ENCODE peak calls at places on chromosomes 6 and 20, in nine cellular contexts. Z is NB4, H is esophagus squamous epithelium, L is GM13977, U is HT1080, M is iris pigment epithelial cell, T is Daoy, X is retina, A is non-pigmented ciliary epithelial cell. N is an unnamed sample.

GRCh38 chr20:24795444-24795843 is 153.6 kb upstream of the CST7 start:
- DNase-seq in T (peak; percentile 18), H (no peak), X (no peak), M (peak; percentile 28), A (peak; percentile 20), U (peak; percentile 81), L (no peak), Z (no peak), N (no peak)

GRCh38 chr20:45153756-45154155 is 20.9 kb upstream of the PI3 start:
- DNase-seq in A (no peak), Z (peak; percentile 74), L (no peak), T (no peak), M (no peak), X (no peak), H (no peak), U (no peak), N (no peak)

GRCh38 chr6:29602564-29603361 is 17.8 kb downstream of the OR2H2 start:
- DNase-seq in Z (peak; percentile 24), L (no peak), T (no peak), U (peak; percentile 50), A (no peak), X (peak; percentile 52), M (peak; percentile 37), H (no peak), N (no peak)

GRCh38 chr20:50221501-50222323 is 31.1 kb downstream of the CEBPB start:
- DNase-seq in X (no peak), Z (peak; percentile 95), M (peak; percentile 59), A (no peak), U (peak; percentile 32), T (peak; percentile 35), L (no peak), H (no peak), N (no peak)

GRCh38 chr6:10528170-10528981 is 7.2 kb downstream of the GCNT2 start:
- DNase-seq in X (no peak), L (peak; percentile 41), A (no peak), Z (peak; percentile 79), H (no peak), T (peak; percentile 69), M (peak; percentile 89), U (peak; percentile 76), N (peak; percentile 34)

GRCh38 chr6:135423649-135424128 is 73.9 kb downstream of the AHI1 start:
- DNase-seq in M (peak; percentile 61), T (peak; percentile 8), H (no peak), U (no peak), L (peak; percentile 34), X (peak; percentile 11), A (no peak), Z (peak; percentile 85), N (no peak)

GRCh38 chr6:95357380-95358025 is 219.8 kb upstream of the MANEA start:
- DNase-seq in M (no peak), T (no peak), A (no peak), Z (no peak), U (no peak), L (no peak), H (no peak), X (no peak), N (no peak)

GRCh38 chr6:119096683-119097310 is 18.3 kb upstream of the FAM184A start:
- DNase-seq in X (no peak), Z (no peak), U (no peak), H (no peak), A (no peak), L (no peak), M (peak; percentile 9), T (no peak), N (peak; percentile 38)

GRCh38 chr6:54267798-54268197 is 40.4 kb upstream of the TINAG start:
- DNase-seq in Z (peak; percentile 42), M (peak; percentile 65), X (no peak), L (no peak), U (peak; percentile 24), A (no peak), H (no peak), T (peak; percentile 38), N (no peak)

GRCh38 chr20:36101201-36101600 is 53.3 kb upstream of the EPB41L1 start:
- DNase-seq in M (no peak), H (no peak), X (no peak), T (no peak), Z (no peak), L (no peak), U (no peak), A (no peak), N (peak; percentile 74)

GRCh38 chr6:32692019-32692418 is 25.6 kb upstream of the HLA-DQB1 start:
- DNase-seq in A (no peak), M (no peak), L (no peak), Z (no peak), T (peak; percentile 61), X (no peak), U (no peak), H (no peak), N (no peak)

GRCh38 chr6:98203170-98203806 is 631.1 kb upstream of the POU3F2 start:
- DNase-seq in L (no peak), A (no peak), T (no peak), Z (peak; percentile 19), U (no peak), X (peak; percentile 2), H (no peak), M (peak; percentile 6), N (no peak)

GRCh38 chr6:125747589-125748533 is 1.6 kb upstream of the HEY2 start:
- DNase-seq in T (peak; percentile 64), L (no peak), H (no peak), X (peak; percentile 82), A (no peak), M (no peak), U (no peak), Z (peak; percentile 36), N (peak; percentile 38)

GRCh38 chr6:26270121-26270861 is 94.7 kb upstream of the BTN3A2 start:
- DNase-seq in U (no peak), M (no peak), T (no peak), L (no peak), A (no peak), H (no peak), Z (peak; percentile 67), X (peak; percentile 31), N (no peak)

N was measured in pancreas.